ENCODE peak calls at places on chromosome 9, in six cellular contexts. W is Jurkat, Clone E6-1; S is CD8-positive, alpha-beta T cell; R is aorta; J is stimulated activated CD4-positive, alpha-beta T cell treated with anti-CD3 and anti-CD28 coated beads, Interleukin-4, amount 100 ng/mL, for 4 hours; I is GDM1. P is an unnamed sample.

GRCh38 chr9:33450747-33451146 is 3.4 kb upstream of the AQP3 start:
- DNase-seq in W (no peak), R (no peak), I (no peak), J (no peak), S (no peak), P (no peak)

GRCh38 chr9:16406536-16407225 is 463.8 kb downstream of the BNC2 start:
- DNase-seq in I (no peak), S (no peak), J (no peak), W (no peak), R (no peak), P (no peak)

GRCh38 chr9:84697494-84698114 is 28.1 kb downstream of the NTRK2 start:
- DNase-seq in J (peak; percentile 30), R (peak; percentile 92), W (no peak), I (peak; percentile 6), S (no peak), P (no peak)

GRCh38 chr9:126667190-126668055 is 53.7 kb downstream of the LMX1B start:
- DNase-seq in W (no peak), J (no peak), R (no peak), I (no peak), S (no peak), P (no peak)

GRCh38 chr9:134730761-134731496 is 89.3 kb downstream of the COL5A1 start:
- DNase-seq in S (no peak), I (no peak), R (no peak), W (no peak), J (no peak), P (no peak)

GRCh38 chr9:133770076-133770777 is 32.1 kb upstream of the SARDH start:
- DNase-seq in S (no peak), R (peak; percentile 67), J (no peak), I (no peak), W (no peak), P (no peak)

GRCh38 chr9:114397219-114397847 is 9.6 kb upstream of the AKNA start:
- DNase-seq in I (no peak), W (no peak), S (no peak), J (no peak), R (no peak), P (no peak)

GRCh38 chr9:127898433-127899199 is 787 bp downstream of the ST6GALNAC6 start:
- DNase-seq in W (no peak), I (no peak), S (peak; percentile 59), J (no peak), R (peak; percentile 87), P (no peak)

GRCh38 chr9:135520916-135521607 is at the start of gene LCN1:
- DNase-seq in W (no peak), R (peak; percentile 47), I (no peak), S (peak; percentile 4), J (no peak), P (no peak)

GRCh38 chr9:112050544-112051475 is 124.3 kb downstream of the SUSD1 start:
- DNase-seq in I (no peak), W (no peak), R (no peak), J (no peak), S (no peak), P (no peak)

GRCh38 chr9:97802276-97802675 is 50.8 kb upstream of the FOXE1 start:
- DNase-seq in W (no peak), J (no peak), I (no peak), S (no peak), R (no peak), P (no peak)

GRCh38 chr9:98807070-98807810 is at the start of gene GALNT12:
- DNase-seq in J (peak; percentile 61), R (no peak), W (no peak), S (peak; percentile 76), I (no peak), P (peak; percentile 23)